ENCODE peak calls at places on chromosomes 13 and 19, in nine cellular contexts. R, Y, K, Q, J, D, G, C and S are unnamed samples.

GRCh38 chr19:47369923-47370625 is 21.0 kb downstream of the DHX34 start:
- DNase-seq in D (no peak), J (no peak), Q (no peak), G (peak), R (no peak), C (peak), Y (peak), K (no peak), S (peak)

GRCh38 chr13:104143760-104144406 is 1077.7 kb upstream of the SLC10A2 start:
- DNase-seq in Q (no peak), J (no peak), Y (no peak), C (no peak), R (no peak), K (no peak), D (peak), G (no peak), S (no peak)

GRCh38 chr19:907183-907853 is 5.7 kb downstream of the R3HDM4 start:
- DNase-seq in J (no peak), C (no peak), G (no peak), K (no peak), D (no peak), Q (no peak), R (no peak), Y (no peak), S (no peak)

GRCh38 chr13:39263531-39263930 is 225.3 kb downstream of the NHLRC3 start:
- DNase-seq in Q (no peak), D (no peak), C (no peak), G (no peak), Y (no peak), J (no peak), K (no peak), R (no peak), S (no peak)

GRCh38 chr19:49809155-49809986 is 3.7 kb downstream of the FUZ start:
- DNase-seq in Q (peak), Y (no peak), J (peak), G (peak), D (peak), C (peak), R (peak), K (peak), S (no peak)

GRCh38 chr19:49114630-49115363 is 627 bp downstream of the LIN7B start:
- DNase-seq in J (peak), Q (peak), D (no peak), Y (peak), G (peak), C (peak), R (no peak), K (peak), S (peak)

GRCh38 chr13:102484329-102484728 is 82.5 kb upstream of the FGF14 start:
- DNase-seq in C (peak), D (no peak), R (no peak), Y (peak), J (no peak), K (no peak), G (peak), Q (no peak), S (peak)

GRCh38 chr19:32691291-32691951 is at the start of gene NUDT19:
- DNase-seq in G (peak), K (peak), Y (peak), J (peak), D (peak), C (peak), Q (peak), R (no peak), S (peak)

GRCh38 chr13:49629947-49630346 is 1.6 kb downstream of the ARL11 start:
- DNase-seq in J (no peak), K (no peak), D (no peak), Q (no peak), R (no peak), Y (no peak), G (no peak), C (no peak), S (no peak)
- H3K4me3 ChIP-seq in J (no peak), K (no peak), D (no peak), Q (no peak), R (no peak), Y (no peak), G (no peak), C (no peak), S (no peak)

GRCh38 chr19:28393574-28394336 is 819.2 kb downstream of the UQCRFS1 start:
- DNase-seq in Y (no peak), R (no peak), K (no peak), Q (no peak), G (no peak), J (no peak), C (no peak), D (no peak), S (no peak)
- H3K4me3 ChIP-seq in Y (no peak), R (no peak), K (no peak), Q (no peak), G (no peak), J (no peak), C (no peak), D (no peak), S (no peak)

DNA sequence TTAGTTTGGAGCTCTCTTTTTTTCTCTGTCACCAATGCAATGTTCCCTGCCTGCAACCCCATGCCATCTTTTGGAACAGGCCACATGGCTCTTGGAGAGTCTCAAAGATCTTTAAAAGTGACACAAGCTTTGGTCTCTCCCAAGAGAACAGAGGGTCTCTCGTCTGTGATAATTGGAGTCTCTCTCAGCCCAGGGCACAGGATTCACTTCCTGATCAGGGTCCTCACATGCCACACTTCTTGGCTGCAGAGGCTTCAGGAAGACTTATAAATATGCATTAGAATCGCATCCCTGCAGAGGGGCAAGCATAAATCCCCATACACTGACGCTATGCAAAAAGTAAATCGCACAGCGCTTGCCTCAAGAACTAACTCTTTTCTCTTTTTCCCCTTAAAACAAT is 240.4 kb downstream of the IRS2 start:
- DNase-seq in Q (no peak), R (no peak), C (peak), J (no peak), G (no peak), Y (no peak), D (no peak), K (no peak), S (no peak)
- H3K4me3 ChIP-seq in Q (no peak), R (no peak), C (no peak), J (no peak), G (no peak), Y (no peak), D (no peak), K (no peak), S (no peak)

DNA sequence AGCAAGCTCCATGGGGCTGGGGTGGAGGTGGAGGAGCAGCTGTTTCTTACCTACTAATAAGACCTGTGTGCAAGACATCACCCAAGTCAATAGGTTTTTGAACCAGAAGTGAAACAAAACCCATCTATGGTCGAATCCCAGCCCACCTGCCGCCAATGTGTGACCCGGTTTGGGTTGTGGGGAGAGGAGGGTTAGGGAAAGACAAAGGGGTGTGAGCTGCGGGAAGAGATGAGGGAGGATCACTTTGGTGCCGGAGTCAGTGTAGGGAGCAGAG is 641 bp downstream of the LPAR2 start:
- DNase-seq in J (no peak), Y (no peak), D (no peak), R (no peak), Q (no peak), G (no peak), C (no peak), K (no peak), S (no peak)
- H3K4me3 ChIP-seq in J (peak), Y (no peak), D (peak), R (peak), Q (peak), G (no peak), C (peak), K (peak), S (peak)

DNA sequence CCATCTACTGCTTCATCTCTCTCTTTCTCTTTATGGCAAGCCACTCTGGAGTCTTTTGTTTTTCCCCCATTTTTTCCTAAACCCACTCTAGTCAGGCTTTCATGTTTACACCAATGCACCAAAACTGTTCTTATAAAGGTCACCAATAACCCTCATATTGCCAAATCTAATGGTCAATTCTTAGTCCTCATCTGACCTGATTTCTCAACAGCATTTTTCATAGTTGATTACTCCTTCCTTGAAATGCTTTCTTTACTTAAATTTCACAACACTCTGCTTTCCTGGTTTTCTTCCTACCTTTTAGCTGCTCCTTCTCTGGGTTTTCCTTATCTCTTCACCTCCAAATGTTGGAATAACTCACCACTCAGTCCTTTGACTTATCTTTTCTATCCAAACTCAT is 47.9 kb downstream of the MICU2 start:
- DNase-seq in G (no peak), C (no peak), Q (no peak), J (no peak), R (no peak), Y (no peak), K (no peak), D (no peak), S (no peak)
- H3K4me3 ChIP-seq in G (no peak), C (no peak), Q (no peak), J (no peak), R (no peak), Y (no peak), K (no peak), D (no peak), S (no peak)

GRCh38 chr19:18603958-18604819 is 2.4 kb downstream of the CRLF1 start:
- DNase-seq in Q (no peak), D (no peak), G (no peak), Y (no peak), C (no peak), J (no peak), K (no peak), R (no peak), S (no peak)
- H3K4me3 ChIP-seq in Q (no peak), D (no peak), G (no peak), Y (no peak), C (peak), J (peak), K (peak), R (no peak), S (no peak)

GRCh38 chr13:44812818-44813217 is 176.5 kb downstream of the NUFIP1 start:
- DNase-seq in R (no peak), J (no peak), Y (peak), G (peak), K (no peak), C (no peak), D (no peak), Q (no peak), S (no peak)

GRCh38 chr13:44814144-44814543 is 175.1 kb downstream of the NUFIP1 start:
- DNase-seq in C (no peak), Q (no peak), J (no peak), Y (no peak), R (no peak), G (no peak), K (no peak), D (no peak), S (no peak)

GRCh38 chr13:44809152-44809551 is 180.1 kb downstream of the NUFIP1 start:
- DNase-seq in R (no peak), C (no peak), G (no peak), D (no peak), Y (no peak), K (no peak), J (no peak), Q (peak), S (no peak)

GRCh38 chr13:44806841-44807240 is 182.4 kb downstream of the NUFIP1 start:
- DNase-seq in R (no peak), C (no peak), Q (peak), G (no peak), D (no peak), J (no peak), K (no peak), Y (no peak), S (no peak)

GRCh38 chr13:44810067-44810840 is 179.0 kb downstream of the NUFIP1 start:
- DNase-seq in R (no peak), K (peak), Q (no peak), J (peak), D (peak), G (peak), C (peak), Y (no peak), S (peak)
- H3K4me3 ChIP-seq in R (no peak), K (no peak), Q (no peak), J (no peak), D (no peak), G (no peak), C (no peak), Y (no peak), S (no peak)

DNA sequence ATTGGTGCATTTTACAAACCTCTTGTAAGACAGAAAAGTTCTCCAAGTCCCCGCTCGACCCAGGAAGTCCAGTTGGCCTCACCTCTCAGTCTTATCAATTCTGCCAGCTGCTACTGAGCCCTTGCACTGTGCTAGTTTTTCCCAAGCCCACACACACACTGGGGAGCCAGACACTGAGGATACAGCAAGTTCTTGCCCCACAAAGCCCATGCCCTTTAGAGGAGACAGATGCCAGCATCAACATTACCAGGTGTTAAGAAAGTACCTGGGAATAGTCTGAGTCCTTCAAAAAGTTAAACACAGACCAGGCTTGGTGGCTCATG is 175.0 kb downstream of the PTPRS start:
- DNase-seq in J (no peak), Q (no peak), C (no peak), R (no peak), K (no peak), Y (no peak), D (no peak), G (no peak), S (no peak)
- H3K4me3 ChIP-seq in J (no peak), Q (no peak), C (no peak), R (no peak), K (no peak), Y (no peak), D (no peak), G (no peak), S (no peak)

DNA sequence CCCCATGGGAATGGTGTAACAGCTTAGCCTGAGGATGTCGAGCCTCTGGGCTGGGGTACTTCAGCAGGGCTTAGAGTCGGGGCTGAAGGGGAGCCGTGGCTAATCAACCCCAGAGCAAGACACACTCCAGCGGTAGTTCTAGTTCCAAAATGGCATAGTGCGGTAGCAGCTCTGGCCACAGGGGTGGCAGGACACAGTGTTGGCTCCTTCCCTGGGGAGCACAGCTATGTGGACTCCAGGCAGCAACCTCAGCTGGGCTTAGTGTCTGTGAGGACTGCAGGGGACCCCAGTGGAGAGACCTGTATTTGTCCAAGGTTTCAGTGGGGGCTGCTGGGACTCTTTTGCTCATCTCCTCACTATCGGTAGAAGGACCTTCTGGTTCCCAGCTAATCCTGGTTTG is 70.8 kb upstream of the PCDH20 start:
- DNase-seq in C (no peak), G (no peak), Q (no peak), Y (no peak), K (no peak), R (no peak), J (no peak), D (no peak), S (no peak)
- H3K4me3 ChIP-seq in C (no peak), G (no peak), Q (no peak), Y (no peak), K (no peak), R (no peak), J (no peak), D (no peak), S (no peak)